ENCODE peak calls at places on chromosomes 7 and 10, in nine cellular contexts. One of them, this sample, is unnamed.

GRCh38 chr7:131670401-131670800 is 114.0 kb upstream of the PODXL start:
- DNase-seq in transverse colon: no peak
- DNase-seq in HepG2: no peak
- DNase-seq in body of pancreas: no peak
- DNase-seq in lower leg skin: no peak
- DNase-seq in heart left ventricle: no peak
- DNase-seq in NB4: no peak
- DNase-seq in uterus: no peak
- DNase-seq in Peyer's patch: peak
- DNase-seq in this sample: no peak

GRCh38 chr10:10067644-10068043 is 950.0 kb upstream of the CELF2 start:
- DNase-seq in transverse colon: no peak
- DNase-seq in HepG2: no peak
- DNase-seq in body of pancreas: no peak
- DNase-seq in lower leg skin: no peak
- DNase-seq in heart left ventricle: no peak
- DNase-seq in NB4: no peak
- DNase-seq in uterus: no peak
- DNase-seq in Peyer's patch: no peak
- DNase-seq in this sample: no peak

GRCh38 chr10:20887706-20888535 is 9.2 kb downstream of the NEBL start:
- DNase-seq in transverse colon: no peak
- DNase-seq in HepG2: no peak
- DNase-seq in body of pancreas: no peak
- DNase-seq in lower leg skin: no peak
- DNase-seq in heart left ventricle: no peak
- DNase-seq in NB4: no peak
- DNase-seq in uterus: no peak
- DNase-seq in Peyer's patch: no peak
- DNase-seq in this sample: no peak

GRCh38 chr7:106613861-106614560 is 46.9 kb downstream of the CCDC71L start:
- DNase-seq in transverse colon: no peak
- DNase-seq in HepG2: no peak
- DNase-seq in body of pancreas: no peak
- DNase-seq in lower leg skin: no peak
- DNase-seq in heart left ventricle: no peak
- DNase-seq in NB4: no peak
- DNase-seq in uterus: no peak
- DNase-seq in Peyer's patch: no peak
- DNase-seq in this sample: no peak

GRCh38 chr10:132158810-132159209 is 27.9 kb upstream of the DPYSL4 start:
- DNase-seq in transverse colon: no peak
- DNase-seq in HepG2: no peak
- DNase-seq in body of pancreas: no peak
- DNase-seq in lower leg skin: no peak
- DNase-seq in heart left ventricle: no peak
- DNase-seq in NB4: peak
- DNase-seq in uterus: no peak
- DNase-seq in Peyer's patch: no peak
- DNase-seq in this sample: no peak

GRCh38 chr7:39587393-39587792 is 21.2 kb downstream of the YAE1 start:
- DNase-seq in transverse colon: no peak
- DNase-seq in HepG2: no peak
- DNase-seq in body of pancreas: no peak
- DNase-seq in lower leg skin: no peak
- DNase-seq in heart left ventricle: no peak
- DNase-seq in NB4: no peak
- DNase-seq in uterus: no peak
- DNase-seq in Peyer's patch: no peak
- DNase-seq in this sample: no peak

GRCh38 chr7:123580406-123581161 is 21.0 kb upstream of the ASB15 start:
- DNase-seq in transverse colon: no peak
- DNase-seq in HepG2: peak
- DNase-seq in body of pancreas: peak
- DNase-seq in lower leg skin: no peak
- DNase-seq in heart left ventricle: no peak
- DNase-seq in NB4: peak
- DNase-seq in uterus: no peak
- DNase-seq in Peyer's patch: no peak
- DNase-seq in this sample: no peak

GRCh38 chr7:74575083-74575803 is 82.3 kb upstream of the GTF2I start:
- DNase-seq in transverse colon: peak
- DNase-seq in HepG2: no peak
- DNase-seq in body of pancreas: no peak
- DNase-seq in lower leg skin: no peak
- DNase-seq in heart left ventricle: no peak
- DNase-seq in NB4: peak
- DNase-seq in uterus: no peak
- DNase-seq in Peyer's patch: peak
- DNase-seq in this sample: no peak

GRCh38 chr10:6486280-6486679 is 93.8 kb downstream of the PRKCQ start:
- DNase-seq in transverse colon: no peak
- DNase-seq in HepG2: no peak
- DNase-seq in body of pancreas: no peak
- DNase-seq in lower leg skin: no peak
- DNase-seq in heart left ventricle: no peak
- DNase-seq in NB4: no peak
- DNase-seq in uterus: no peak
- DNase-seq in Peyer's patch: no peak
- DNase-seq in this sample: no peak

GRCh38 chr10:79275105-79275430 is 72.2 kb upstream of the PPIF start:
- DNase-seq in transverse colon: no peak
- DNase-seq in HepG2: no peak
- DNase-seq in body of pancreas: no peak
- DNase-seq in lower leg skin: no peak
- DNase-seq in heart left ventricle: no peak
- DNase-seq in NB4: no peak
- DNase-seq in uterus: no peak
- DNase-seq in Peyer's patch: no peak
- DNase-seq in this sample: no peak

GRCh38 chr10:79272353-79272752 is 74.9 kb upstream of the PPIF start:
- DNase-seq in transverse colon: no peak
- DNase-seq in HepG2: no peak
- DNase-seq in body of pancreas: no peak
- DNase-seq in lower leg skin: no peak
- DNase-seq in heart left ventricle: no peak
- DNase-seq in NB4: no peak
- DNase-seq in uterus: no peak
- DNase-seq in Peyer's patch: no peak
- DNase-seq in this sample: peak

GRCh38 chr10:79275431-79275851 is 71.8 kb upstream of the PPIF start:
- DNase-seq in transverse colon: no peak
- DNase-seq in HepG2: no peak
- DNase-seq in body of pancreas: peak
- DNase-seq in lower leg skin: no peak
- DNase-seq in heart left ventricle: peak
- DNase-seq in NB4: no peak
- DNase-seq in uterus: no peak
- DNase-seq in Peyer's patch: no peak
- DNase-seq in this sample: peak

GRCh38 chr10:79273603-79274002 is 73.7 kb upstream of the PPIF start:
- DNase-seq in transverse colon: no peak
- DNase-seq in HepG2: no peak
- DNase-seq in body of pancreas: no peak
- DNase-seq in lower leg skin: peak
- DNase-seq in heart left ventricle: peak
- DNase-seq in NB4: no peak
- DNase-seq in uterus: peak
- DNase-seq in Peyer's patch: no peak
- DNase-seq in this sample: peak

DNA sequence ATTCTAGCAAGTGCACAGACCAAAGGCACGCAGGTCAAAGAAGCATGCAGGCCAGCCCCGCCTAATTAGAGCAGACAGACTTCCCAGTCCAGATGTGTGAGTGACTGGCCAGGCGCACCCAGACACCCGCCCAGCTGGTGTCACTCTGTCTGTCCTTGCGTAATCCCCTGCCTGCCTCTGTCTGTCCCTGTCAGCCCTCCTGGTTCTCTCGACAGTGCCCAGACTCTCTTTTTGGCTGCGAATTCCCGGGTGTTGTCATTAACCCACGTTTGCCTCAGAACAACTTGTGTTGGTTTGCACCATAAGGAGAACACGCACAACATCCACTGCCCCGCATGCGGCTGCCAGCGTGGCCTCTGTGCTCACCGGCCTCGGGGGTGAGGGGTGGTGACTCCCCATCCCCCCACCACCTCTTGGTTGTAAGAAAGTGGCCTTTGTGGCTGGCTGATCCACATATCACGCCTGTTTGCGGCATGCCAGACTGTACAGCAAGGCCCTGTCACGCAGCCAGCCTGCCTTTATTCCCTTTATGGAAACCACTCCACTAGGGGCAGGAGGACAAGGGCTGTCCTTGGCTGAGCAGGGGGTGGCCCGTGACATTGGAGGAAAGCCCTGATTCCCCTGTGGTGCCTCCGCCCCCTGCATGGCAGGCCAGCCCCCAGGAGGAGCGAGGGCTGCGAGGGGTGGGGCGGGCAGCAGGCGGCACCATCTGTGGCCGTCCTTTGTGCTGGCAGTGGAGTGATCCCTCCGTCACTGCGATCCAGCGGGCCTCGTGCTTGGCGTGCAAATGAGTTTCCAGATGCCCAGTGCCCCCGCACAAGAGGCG is 72.8 kb upstream of the PPIF start:
- DNase-seq in transverse colon: peak
- DNase-seq in HepG2: no peak
- DNase-seq in body of pancreas: peak
- DNase-seq in lower leg skin: peak
- DNase-seq in heart left ventricle: peak
- DNase-seq in NB4: peak
- DNase-seq in uterus: peak
- DNase-seq in Peyer's patch: peak
- DNase-seq in this sample: peak
- TF ChIP-seq CTCF in transverse colon: no peak
- TF ChIP-seq CTCF in HepG2: no peak
- TF ChIP-seq CTCF in body of pancreas: no peak
- TF ChIP-seq CTCF in lower leg skin: no peak
- TF ChIP-seq CTCF in heart left ventricle: peak
- TF ChIP-seq CTCF in NB4: no peak
- TF ChIP-seq CTCF in uterus: no peak
- TF ChIP-seq CTCF in Peyer's patch: no peak
- TF ChIP-seq CTCF in this sample: peak

GRCh38 chr10:79353726-79354125 is 6.5 kb downstream of the PPIF start:
- DNase-seq in transverse colon: no peak
- DNase-seq in HepG2: no peak
- DNase-seq in body of pancreas: no peak
- DNase-seq in lower leg skin: peak
- DNase-seq in heart left ventricle: no peak
- DNase-seq in NB4: no peak
- DNase-seq in uterus: no peak
- DNase-seq in Peyer's patch: peak
- DNase-seq in this sample: no peak

GRCh38 chr10:79355420-79356010 is 8.2 kb downstream of the PPIF start:
- DNase-seq in transverse colon: no peak
- DNase-seq in HepG2: no peak
- DNase-seq in body of pancreas: no peak
- DNase-seq in lower leg skin: peak
- DNase-seq in heart left ventricle: no peak
- DNase-seq in NB4: peak
- DNase-seq in uterus: no peak
- DNase-seq in Peyer's patch: no peak
- DNase-seq in this sample: no peak

GRCh38 chr10:79354615-79355014 is 7.3 kb downstream of the PPIF start:
- DNase-seq in transverse colon: no peak
- DNase-seq in HepG2: no peak
- DNase-seq in body of pancreas: no peak
- DNase-seq in lower leg skin: no peak
- DNase-seq in heart left ventricle: no peak
- DNase-seq in NB4: no peak
- DNase-seq in uterus: no peak
- DNase-seq in Peyer's patch: no peak
- DNase-seq in this sample: no peak

GRCh38 chr10:79353000-79353406 is 5.7 kb downstream of the PPIF start:
- DNase-seq in transverse colon: no peak
- DNase-seq in HepG2: no peak
- DNase-seq in body of pancreas: no peak
- DNase-seq in lower leg skin: peak
- DNase-seq in heart left ventricle: no peak
- DNase-seq in NB4: peak
- DNase-seq in uterus: no peak
- DNase-seq in Peyer's patch: peak
- DNase-seq in this sample: no peak

DNA sequence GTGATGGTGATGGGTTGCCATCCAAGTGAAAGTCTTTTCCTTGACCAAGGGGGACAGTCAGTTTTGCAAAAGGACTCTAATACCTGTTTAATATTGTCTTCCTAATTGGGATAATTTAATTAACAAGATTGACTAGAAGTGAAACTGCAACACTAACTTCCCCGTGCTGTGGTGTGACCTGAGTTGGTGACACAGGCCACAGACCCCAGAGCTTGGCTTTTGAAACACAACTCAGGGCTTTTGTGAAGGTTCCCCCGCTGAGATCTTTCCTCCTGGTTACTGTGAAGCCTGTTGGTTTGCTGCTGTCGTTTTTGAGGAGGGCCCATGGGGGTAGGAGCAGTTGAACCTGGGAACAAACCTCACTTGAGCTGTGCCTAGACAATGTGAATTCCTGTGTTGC is 6.9 kb downstream of the PPIF start:
- DNase-seq in transverse colon: no peak
- DNase-seq in HepG2: no peak
- DNase-seq in body of pancreas: no peak
- DNase-seq in lower leg skin: no peak
- DNase-seq in heart left ventricle: no peak
- DNase-seq in NB4: peak
- DNase-seq in uterus: no peak
- DNase-seq in Peyer's patch: peak
- DNase-seq in this sample: no peak
- TF ChIP-seq POLR2A in transverse colon: no peak
- TF ChIP-seq POLR2A in HepG2: peak
- TF ChIP-seq POLR2A in body of pancreas: no peak
- TF ChIP-seq POLR2A in lower leg skin: no peak
- TF ChIP-seq POLR2A in heart left ventricle: no peak
- TF ChIP-seq POLR2A in NB4: no peak
- TF ChIP-seq POLR2A in uterus: no peak
- TF ChIP-seq POLR2A in Peyer's patch: no peak
- TF ChIP-seq POLR2A in this sample: no peak

DNA sequence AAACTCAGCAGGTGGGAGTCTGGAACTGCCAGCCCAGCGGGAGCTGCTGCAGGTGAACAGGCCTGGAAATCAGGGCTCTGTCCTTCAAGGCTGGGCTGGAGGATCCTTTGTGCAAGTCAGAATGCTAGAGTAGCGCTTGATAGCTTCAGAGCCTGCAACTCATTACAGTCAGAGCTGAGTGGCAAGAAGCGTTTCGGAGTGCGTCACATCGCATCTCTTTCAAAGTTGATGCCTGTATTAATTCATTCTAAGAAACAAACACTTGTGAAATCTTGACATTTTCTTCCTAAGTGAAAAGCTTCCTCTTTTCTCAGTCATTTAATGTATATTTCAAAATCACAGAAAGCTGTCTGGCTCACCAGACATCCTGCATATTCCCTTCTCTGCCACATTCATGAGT is 121.2 kb upstream of the NPS start:
- DNase-seq in transverse colon: no peak
- DNase-seq in HepG2: no peak
- DNase-seq in body of pancreas: no peak
- DNase-seq in lower leg skin: no peak
- DNase-seq in heart left ventricle: no peak
- DNase-seq in NB4: no peak
- DNase-seq in uterus: no peak
- DNase-seq in Peyer's patch: no peak
- DNase-seq in this sample: peak
- TF ChIP-seq CTCF in transverse colon: no peak
- TF ChIP-seq CTCF in HepG2: no peak
- TF ChIP-seq CTCF in body of pancreas: no peak
- TF ChIP-seq CTCF in lower leg skin: no peak
- TF ChIP-seq CTCF in heart left ventricle: no peak
- TF ChIP-seq CTCF in NB4: no peak
- TF ChIP-seq CTCF in uterus: no peak
- TF ChIP-seq CTCF in Peyer's patch: no peak
- TF ChIP-seq CTCF in this sample: no peak

GRCh38 chr7:55969391-55969790 is 5.0 kb downstream of the NIPSNAP2 start:
- DNase-seq in transverse colon: no peak
- DNase-seq in HepG2: no peak
- DNase-seq in body of pancreas: no peak
- DNase-seq in lower leg skin: peak
- DNase-seq in heart left ventricle: no peak
- DNase-seq in NB4: no peak
- DNase-seq in uterus: no peak
- DNase-seq in Peyer's patch: no peak
- DNase-seq in this sample: no peak
- TF ChIP-seq POLR2A in transverse colon: no peak
- TF ChIP-seq POLR2A in HepG2: no peak
- TF ChIP-seq POLR2A in body of pancreas: no peak
- TF ChIP-seq POLR2A in lower leg skin: no peak
- TF ChIP-seq POLR2A in heart left ventricle: no peak
- TF ChIP-seq POLR2A in NB4: no peak
- TF ChIP-seq POLR2A in uterus: no peak
- TF ChIP-seq POLR2A in Peyer's patch: no peak
- TF ChIP-seq POLR2A in this sample: no peak

This sample was measured in sigmoid colon.